ENCODE peak calls at places on chromosomes 12 and 14, in ten cellular contexts. A is tibial nerve, N is OCI-LY7, Y is testis, P is hepatocyte, V is right atrium auricular region, O is endothelial cell of umbilical vein, K is psoas muscle, X is body of pancreas, S is cardiac muscle cell. L is an unnamed sample.
A peak's percentile ranks its signal among the peaks of the same experiment; 100 is the strongest.

GRCh38 chr12:19189522-19189921 is 60.0 kb downstream of the PLEKHA5 start:
- DNase-seq in A (no peak), N (no peak), Y (no peak), P (no peak), V (no peak), O (peak; percentile 48), K (no peak), X (no peak), S (no peak), L (no peak)

GRCh38 chr14:74261288-74261687 is 22.0 kb downstream of the VSX2 start:
- DNase-seq in A (no peak), N (no peak), Y (no peak), P (no peak), V (no peak), O (no peak), K (no peak), X (no peak), S (no peak), L (no peak)

GRCh38 chr12:105462841-105463240 is 132.3 kb downstream of the C12orf75 start:
- DNase-seq in A (no peak), N (no peak), Y (no peak), P (no peak), V (no peak), O (no peak), K (no peak), X (no peak), S (no peak), L (no peak)

GRCh38 chr12:43676183-43676813 is 82.3 kb downstream of the PUS7L start:
- DNase-seq in A (no peak), N (peak; percentile 34), Y (peak; percentile 36), P (peak; percentile 8), V (no peak), O (peak; percentile 16), K (no peak), X (no peak), S (peak; percentile 9), L (no peak)

GRCh38 chr14:100547633-100548294 is 39.5 kb downstream of the BEGAIN start:
- DNase-seq in A (no peak), N (peak; percentile 18), Y (peak; percentile 34), P (no peak), V (peak; percentile 66), O (peak; percentile 34), K (no peak), X (peak; percentile 89), S (peak; percentile 42), L (no peak)

GRCh38 chr12:90305379-90305778 is 596.7 kb upstream of the ATP2B1 start:
- DNase-seq in A (no peak), N (no peak), Y (no peak), P (peak; percentile 28), V (no peak), O (no peak), K (no peak), X (no peak), S (no peak), L (no peak)

GRCh38 chr12:124824195-124824594 is 39.5 kb downstream of the SCARB1 start:
- DNase-seq in A (no peak), N (no peak), Y (no peak), P (no peak), V (no peak), O (no peak), K (no peak), X (no peak), S (no peak), L (no peak)

GRCh38 chr14:74737753-74738325 is 24.9 kb downstream of the FCF1 start:
- DNase-seq in A (no peak), N (no peak), Y (no peak), P (no peak), V (no peak), O (no peak), K (no peak), X (no peak), S (peak; percentile 8), L (no peak)

GRCh38 chr14:55849833-55850232 is 268.4 kb upstream of the PELI2 start:
- DNase-seq in A (no peak), N (no peak), Y (no peak), P (no peak), V (no peak), O (no peak), K (no peak), X (no peak), S (no peak), L (no peak)

GRCh38 chr14:96638041-96638855 is 136.1 kb downstream of the PAPOLA start:
- DNase-seq in A (no peak), N (no peak), Y (no peak), P (no peak), V (peak; percentile 32), O (no peak), K (no peak), X (no peak), S (no peak), L (no peak)

GRCh38 chr12:14113031-14113430 is 131.6 kb upstream of the GRIN2B start:
- DNase-seq in A (no peak), N (no peak), Y (no peak), P (no peak), V (no peak), O (no peak), K (no peak), X (no peak), S (no peak), L (no peak)

GRCh38 chr12:96094201-96094600 is 58.8 kb upstream of the LTA4H start:
- DNase-seq in A (no peak), N (no peak), Y (no peak), P (no peak), V (no peak), O (peak; percentile 93), K (no peak), X (no peak), S (no peak), L (no peak)

GRCh38 chr12:22437031-22437806 is 102.7 kb upstream of the ST8SIA1 start:
- DNase-seq in A (no peak), N (no peak), Y (no peak), P (peak; percentile 35), V (no peak), O (no peak), K (no peak), X (no peak), S (no peak), L (no peak)

GRCh38 chr12:128755565-128755964 is 68.2 kb downstream of the SLC15A4 start:
- DNase-seq in A (no peak), N (no peak), Y (no peak), P (no peak), V (no peak), O (no peak), K (no peak), X (no peak), S (no peak), L (no peak)

GRCh38 chr12:111792155-111792876 is 25.6 kb downstream of the ALDH2 start:
- DNase-seq in A (peak; percentile 32), N (no peak), Y (peak; percentile 91), P (no peak), V (peak; percentile 89), O (no peak), K (peak; percentile 86), X (peak; percentile 83), S (peak; percentile 50), L (no peak)

GRCh38 chr14:34179723-34180122 is 228.8 kb upstream of the EGLN3 start:
- DNase-seq in A (no peak), N (no peak), Y (no peak), P (no peak), V (no peak), O (no peak), K (no peak), X (peak; percentile 15), S (no peak), L (no peak)

GRCh38 chr12:26845057-26845666 is 12.2 kb upstream of the ITPR2 start:
- DNase-seq in A (peak; percentile 38), N (no peak), Y (peak; percentile 67), P (peak; percentile 72), V (peak; percentile 72), O (peak; percentile 65), K (peak; percentile 71), X (peak; percentile 65), S (peak; percentile 76), L (no peak)

GRCh38 chr14:65000868-65001600 is 14.3 kb downstream of the FNTB start:
- DNase-seq in A (no peak), N (no peak), Y (no peak), P (no peak), V (no peak), O (no peak), K (no peak), X (no peak), S (peak; percentile 72), L (no peak)

GRCh38 chr14:50774542-50775267 is 56.3 kb downstream of the NIN start:
- DNase-seq in A (no peak), N (no peak), Y (no peak), P (no peak), V (no peak), O (no peak), K (no peak), X (peak; percentile 18), S (peak; percentile 32), L (no peak)

GRCh38 chr12:46664771-46665287 is 161.0 kb downstream of the SLC38A4 start:
- DNase-seq in A (no peak), N (no peak), Y (no peak), P (peak; percentile 50), V (no peak), O (peak; percentile 91), K (no peak), X (no peak), S (peak; percentile 83), L (no peak)

GRCh38 chr14:54737132-54737711 is 165.4 kb downstream of the GCH1 start:
- DNase-seq in A (no peak), N (no peak), Y (no peak), P (no peak), V (no peak), O (no peak), K (peak; percentile 48), X (no peak), S (peak; percentile 75), L (no peak)

GRCh38 chr12:75977590-75977951 is 54.0 kb downstream of the PHLDA1 start:
- DNase-seq in A (no peak), N (no peak), Y (no peak), P (no peak), V (no peak), O (no peak), K (no peak), X (no peak), S (no peak), L (no peak)
- H3K4me1 ChIP-seq in A (peaks cover 34% of the 10 kb centered on the region), N (peaks cover 46% of the 10 kb centered on the region), Y (peaks cover 8% of the 10 kb centered on the region), P (peaks cover 36% of the 10 kb centered on the region), V (peaks cover 31% of the 10 kb centered on the region), O (peaks cover 44% of the 10 kb centered on the region), K (peaks cover 7% of the 10 kb centered on the region), X (peaks cover 39% of the 10 kb centered on the region), S (peaks cover 10% of the 10 kb centered on the region), L (peaks cover 38% of the 10 kb centered on the region)

GRCh38 chr14:77151918-77152588 is 10.5 kb upstream of the ZDHHC22 start:
- DNase-seq in A (no peak), N (peak; percentile 65), Y (no peak), P (no peak), V (no peak), O (peak; percentile 28), K (no peak), X (no peak), S (peak; percentile 52), L (no peak)
- TF ChIP-seq CTCF in A (no peak), N (peak; percentile 67), Y (no peak), P (peak; percentile 45), V (peak; percentile 48), O (no peak), K (peak; percentile 21), X (peak; percentile 38), S (no peak), L (no peak)

GRCh38 chr14:69581316-69581935 is 6.8 kb upstream of the CCDC177 start:
- DNase-seq in A (no peak), N (no peak), Y (no peak), P (no peak), V (no peak), O (no peak), K (no peak), X (no peak), S (no peak), L (no peak)
- H3K4me1 ChIP-seq in A (no peaks in the 10 kb centered on the region), N (peaks cover 7% of the 10 kb centered on the region), Y (no peaks in the 10 kb centered on the region), P (peaks cover 6% of the 10 kb centered on the region), V (no peaks in the 10 kb centered on the region), O (peaks cover 10% of the 10 kb centered on the region), K (peaks cover 9% of the 10 kb centered on the region), X (no peaks in the 10 kb centered on the region), S (no peaks in the 10 kb centered on the region), L (peaks cover 3% of the 10 kb centered on the region)

GRCh38 chr12:53097564-53098353 is at the start of gene IGFBP6:
- DNase-seq in A (peak; percentile 58), N (peak; percentile 56), Y (peak; percentile 67), P (peak; percentile 82), V (no peak), O (peak; percentile 45), K (peak; percentile 82), X (peak; percentile 62), S (peak; percentile 44), L (peak; percentile 83)
- TF ChIP-seq CTCF in A (peak; percentile 57), N (no peak), Y (peak; percentile 38), P (no peak), V (peak; percentile 40), O (no peak), K (no peak), X (no peak), S (no peak), L (no peak)